ENCODE peak calls at places on chromosomes 5 and 9, in ten cellular contexts. N is fibroblast of mammary gland; D is astrocyte of the cerebellum; V is heart right ventricle; E is H7; Z is kidney epithelial cell; T is GM23248; A is effector memory CD4-positive, alpha-beta T cell; F is fibroblast of lung; B is cardiac fibroblast. G is an unnamed sample.

GRCh38 chr5:6729400-6730310 is 16.4 kb downstream of the TENT4A start:
- DNase-seq in D (no peak), T (no peak), N (no peak), Z (no peak), E (no peak), A (no peak), F (no peak), B (no peak), V (peak; percentile 46), G (no peak)

GRCh38 chr5:1261643-1262042 is 33.2 kb downstream of the TERT start:
- DNase-seq in V (no peak), N (no peak), T (no peak), E (no peak), B (no peak), Z (no peak), A (no peak), F (no peak), D (no peak), G (no peak)

GRCh38 chr9:115022760-115023434 is 92.5 kb upstream of the TNFSF8 start:
- DNase-seq in A (no peak), D (peak; percentile 83), T (peak; percentile 95), F (peak; percentile 35), N (peak; percentile 83), E (no peak), B (peak; percentile 79), Z (no peak), V (no peak), G (peak; percentile 84)

GRCh38 chr5:159262472-159262858 is 625 bp upstream of the UBLCP1 start:
- DNase-seq in B (no peak), E (no peak), F (no peak), D (no peak), N (peak; percentile 17), Z (no peak), T (peak; percentile 21), A (no peak), V (no peak), G (no peak)

GRCh38 chr5:110346893-110347358 is 379.5 kb downstream of the TMEM232 start:
- DNase-seq in T (no peak), E (no peak), N (no peak), V (no peak), D (no peak), A (no peak), F (no peak), Z (no peak), B (no peak), G (no peak)

GRCh38 chr5:179777456-179777855 is 16.3 kb upstream of the LTC4S start:
- DNase-seq in V (no peak), T (no peak), A (no peak), N (no peak), Z (no peak), D (no peak), E (no peak), F (no peak), B (no peak), G (no peak)

GRCh38 chr9:129559506-129559881 is 61.4 kb downstream of the C9orf50 start:
- DNase-seq in Z (no peak), F (no peak), V (no peak), E (peak; percentile 79), B (no peak), T (no peak), D (no peak), N (no peak), A (no peak), G (no peak)

GRCh38 chr9:73655363-73655762 is 503.7 kb downstream of the ANXA1 start:
- DNase-seq in E (no peak), D (no peak), Z (no peak), V (no peak), A (no peak), B (no peak), T (no peak), F (no peak), N (no peak), G (no peak)

GRCh38 chr5:113047733-113048652 is 71.4 kb downstream of the DCP2 start:
- DNase-seq in B (no peak), E (peak; percentile 7), Z (no peak), D (no peak), T (no peak), N (no peak), V (no peak), F (no peak), A (no peak), G (no peak)

GRCh38 chr9:129685220-129685932 is 19.9 kb downstream of the PRRX2 start:
- DNase-seq in B (peak; percentile 50), D (no peak), T (peak; percentile 91), A (no peak), Z (peak; percentile 49), V (no peak), F (no peak), E (no peak), N (peak; percentile 57), G (no peak)

GRCh38 chr9:91555132-91555531 is 131.5 kb upstream of the NFIL3 start:
- DNase-seq in E (no peak), T (peak; percentile 53), B (peak; percentile 69), N (peak; percentile 64), F (peak; percentile 53), V (no peak), D (no peak), Z (no peak), A (no peak), G (no peak)

GRCh38 chr5:90640484-90641059 is 82.0 kb downstream of the ADGRV1 start:
- DNase-seq in D (peak; percentile 77), Z (no peak), T (no peak), V (no peak), N (no peak), F (no peak), B (no peak), A (no peak), E (no peak), G (no peak)

GRCh38 chr5:125480901-125481300 is 734.5 kb upstream of the ZNF608 start:
- DNase-seq in A (no peak), N (peak; percentile 40), Z (no peak), E (no peak), B (no peak), T (no peak), D (no peak), F (no peak), V (no peak), G (no peak)

GRCh38 chr5:180795771-180796313 is 6.8 kb downstream of the MGAT1 start:
- DNase-seq in Z (no peak), E (no peak), V (no peak), B (no peak), F (no peak), A (no peak), D (no peak), N (no peak), T (no peak), G (no peak)

GRCh38 chr5:27474395-27474794 is 436.0 kb upstream of the CDH9 start:
- DNase-seq in V (no peak), N (no peak), F (no peak), T (peak; percentile 1), B (no peak), E (no peak), D (no peak), Z (no peak), A (no peak), G (no peak)
- H3K4me3 ChIP-seq in V (no peak overlapping the region), N (no peak overlapping the region), F (no peak overlapping the region), T (peak overlapping the region; percentile 65), B (no peak overlapping the region), E (peak overlapping the region; percentile 58), D (no peak overlapping the region), Z (no peak overlapping the region), A (no peak overlapping the region), G (no peak overlapping the region)

DNA sequence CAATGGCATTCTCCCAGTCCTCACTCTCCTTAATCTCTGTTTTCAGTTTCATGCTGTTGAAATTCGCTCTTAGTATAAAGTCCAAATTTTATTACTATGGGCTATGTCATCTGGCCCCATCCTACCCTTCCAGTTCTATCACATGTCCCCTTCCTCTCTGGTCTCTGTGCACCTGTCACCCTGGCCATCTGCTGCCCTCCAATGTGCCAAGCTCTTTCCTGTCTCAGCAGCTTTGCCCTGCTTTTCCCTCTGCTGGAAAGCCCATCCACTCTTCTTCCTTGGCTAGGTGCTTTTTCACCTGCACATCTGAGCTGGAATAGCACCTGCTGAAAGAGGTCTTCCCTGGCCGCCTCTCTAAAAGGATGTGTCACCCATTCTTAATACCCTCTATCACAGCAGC is 284.6 kb upstream of the MAP3K1 start:
- DNase-seq in F (no peak), Z (no peak), V (no peak), E (no peak), T (no peak), B (no peak), A (no peak), D (no peak), N (no peak), G (no peak)
- H3K4me3 ChIP-seq in F (no peak overlapping the region), Z (no peak overlapping the region), V (no peak overlapping the region), E (no peak overlapping the region), T (no peak overlapping the region), B (no peak overlapping the region), A (no peak overlapping the region), D (no peak overlapping the region), N (no peak overlapping the region), G (no peak overlapping the region)

GRCh38 chr5:154388842-154389241 is 57.0 kb upstream of the SAP30L start:
- DNase-seq in V (no peak), T (no peak), F (no peak), Z (no peak), E (peak; percentile 52), D (no peak), N (no peak), A (no peak), B (no peak), G (no peak)

GRCh38 chr5:154380263-154380662 is 65.5 kb upstream of the SAP30L start:
- DNase-seq in E (no peak), B (no peak), F (no peak), D (peak; percentile 84), V (no peak), A (no peak), N (no peak), T (no peak), Z (no peak), G (no peak)

GRCh38 chr5:154386952-154387629 is 58.7 kb upstream of the SAP30L start:
- DNase-seq in E (no peak), Z (no peak), A (no peak), B (no peak), D (no peak), N (no peak), V (no peak), T (no peak), F (no peak), G (no peak)

GRCh38 chr5:154384480-154385235 is 61.1 kb upstream of the SAP30L start:
- DNase-seq in F (no peak), A (no peak), N (no peak), Z (peak; percentile 65), T (no peak), D (no peak), V (no peak), B (no peak), E (no peak), G (no peak)

GRCh38 chr5:154385236-154385512 is 60.6 kb upstream of the SAP30L start:
- DNase-seq in Z (no peak), B (no peak), A (no peak), F (no peak), N (no peak), D (no peak), T (no peak), V (no peak), E (no peak), G (no peak)
- H3K4me3 ChIP-seq in Z (no peak overlapping the region), B (no peak overlapping the region), A (no peak overlapping the region), F (no peak overlapping the region), N (no peak overlapping the region), D (no peak overlapping the region), T (no peak overlapping the region), V (no peak overlapping the region), E (no peak overlapping the region), G (no peak overlapping the region)

DNA sequence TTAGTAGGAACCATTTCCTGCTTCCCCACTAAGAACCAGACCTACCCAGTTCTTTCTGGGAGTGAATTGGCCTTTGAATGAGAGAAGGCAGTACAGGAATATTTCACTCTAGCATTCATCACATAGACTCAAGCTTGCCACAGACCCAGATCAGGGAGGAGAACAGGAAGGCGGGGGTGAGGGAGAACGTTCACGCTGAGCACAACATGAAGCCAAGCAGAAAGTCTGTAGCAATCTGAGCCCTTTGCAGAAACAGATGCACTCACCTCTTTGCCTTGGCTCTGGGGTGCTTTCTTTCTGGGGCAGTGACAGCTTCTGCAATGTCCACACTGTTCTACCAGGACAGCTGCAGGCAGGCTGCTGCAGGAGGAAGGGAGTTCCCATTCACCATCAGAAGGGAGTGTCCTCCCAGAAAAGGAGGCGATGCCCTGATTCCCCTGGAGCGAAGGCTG is 11.5 kb upstream of the FGF1 start:
- DNase-seq in N (peak; percentile 82), V (no peak), Z (no peak), A (no peak), T (peak; percentile 81), D (no peak), F (peak; percentile 54), E (no peak), B (peak; percentile 83), G (no peak)
- H3K4me3 ChIP-seq in N (no peak overlapping the region), V (peak overlapping the region; percentile 53), Z (no peak overlapping the region), A (no peak overlapping the region), T (peak overlapping the region; percentile 21), D (no peak overlapping the region), F (no peak overlapping the region), E (no peak overlapping the region), B (no peak overlapping the region), G (no peak overlapping the region)